ENCODE peak calls at places on chromosome 19, in five cellular contexts. W, L, S, Q and E are unnamed samples.

GRCh38 chr19:44847144-44848035 is 1.3 kb downstream of the NECTIN2 start:
- DNase-seq in S (peak; percentile 65), W (peak; percentile 65), Q (peak; percentile 83), L (peak; percentile 51), E (peak; percentile 92)

GRCh38 chr19:27681972-27682371 is 1531.0 kb downstream of the UQCRFS1 start:
- DNase-seq in S (no peak), W (no peak), L (no peak), Q (no peak), E (no peak)

GRCh38 chr19:6828698-6829633 is 56.5 kb downstream of the VAV1 start:
- DNase-seq in L (no peak), Q (no peak), W (no peak), S (peak; percentile 78), E (no peak)

GRCh38 chr19:15453091-15453498 is 3.3 kb upstream of the WIZ start:
- DNase-seq in W (no peak), Q (peak; percentile 62), L (peak; percentile 75), S (no peak), E (no peak)

GRCh38 chr19:4456566-4456842 is 1.1 kb downstream of the UBXN6 start:
- DNase-seq in W (no peak), Q (no peak), S (no peak), L (peak; percentile 55), E (no peak)

GRCh38 chr19:18333680-18334079 is 6.7 kb upstream of the PGPEP1 start:
- DNase-seq in W (no peak), S (no peak), L (no peak), Q (no peak), E (no peak)

GRCh38 chr19:46608178-46608577 is 7.0 kb downstream of the CALM3 start:
- DNase-seq in S (no peak), L (no peak), Q (peak; percentile 22), W (peak; percentile 3), E (no peak)

GRCh38 chr19:41868120-41868988 is 8.3 kb downstream of the RPS19 start:
- DNase-seq in S (no peak), L (no peak), Q (no peak), W (no peak), E (no peak)

GRCh38 chr19:19167612-19168011 is 2.5 kb downstream of the MEF2B start:
- DNase-seq in S (no peak), L (no peak), W (no peak), Q (no peak), E (no peak)

GRCh38 chr19:879711-880438 is 13.1 kb downstream of the MED16 start:
- DNase-seq in Q (no peak), L (no peak), S (no peak), W (no peak), E (no peak)

GRCh38 chr19:13972368-13973155 is 20.3 kb downstream of the DCAF15 start:
- DNase-seq in Q (no peak), S (no peak), L (no peak), W (no peak), E (no peak)

GRCh38 chr19:41871573-41872383 is 5.3 kb upstream of the CD79A start:
- DNase-seq in L (peak; percentile 19), W (no peak), Q (no peak), S (no peak), E (no peak)

GRCh38 chr19:42208612-42209011 is 8.9 kb downstream of the DEDD2 start:
- DNase-seq in L (no peak), W (no peak), S (no peak), Q (no peak), E (peak; percentile 41)

GRCh38 chr19:9640956-9641355 is 19.9 kb upstream of the ZNF561 start:
- DNase-seq in S (no peak), W (no peak), Q (no peak), L (no peak), E (no peak)

GRCh38 chr19:763869-764268 is 13.0 kb downstream of the MISP start:
- DNase-seq in L (no peak), W (no peak), Q (no peak), S (no peak), E (no peak)

GRCh38 chr19:31598730-31599238 is 249.5 kb upstream of the TSHZ3 start:
- DNase-seq in L (no peak), Q (no peak), W (no peak), S (no peak), E (no peak)

GRCh38 chr19:35777961-35778360 is 2.6 kb downstream of the ARHGAP33 start:
- DNase-seq in Q (no peak), S (no peak), W (no peak), L (no peak), E (no peak)

GRCh38 chr19:35868823-35869326 is 501 bp downstream of the APLP1 start:
- DNase-seq in W (no peak), Q (no peak), L (no peak), S (no peak), E (no peak)

GRCh38 chr19:5186293-5187050 is 154.1 kb downstream of the PTPRS start:
- DNase-seq in W (no peak), L (no peak), Q (no peak), S (no peak), E (no peak)

GRCh38 chr19:55493052-55493649 is 4.9 kb downstream of the SSC5D start:
- DNase-seq in Q (peak; percentile 82), W (no peak), L (no peak), S (no peak), E (no peak)

GRCh38 chr19:40305403-40305802 is 20.3 kb upstream of the AKT2 start:
- DNase-seq in S (peak; percentile 99), W (no peak), L (peak; percentile 83), Q (peak; percentile 76), E (peak; percentile 70)

GRCh38 chr19:18418725-18419194 is 438 bp upstream of the SSBP4 start:
- DNase-seq in Q (no peak), S (no peak), L (no peak), W (no peak), E (no peak)

GRCh38 chr19:30183807-30184490 is 188.2 kb upstream of the ZNF536 start:
- DNase-seq in L (no peak), W (no peak), Q (no peak), S (no peak), E (no peak)

GRCh38 chr19:18274303-18274775 is at the start of gene IQCN:
- DNase-seq in Q (peak; percentile 71), W (no peak), S (peak; percentile 53), L (no peak), E (peak; percentile 50)

GRCh38 chr19:42303101-42303464 is 659 bp upstream of the PAFAH1B3 start:
- DNase-seq in Q (no peak), W (no peak), S (no peak), L (peak; percentile 25), E (no peak)

GRCh38 chr19:4768934-4769777 is 22.4 kb upstream of the FEM1A start:
- DNase-seq in W (peak; percentile 36), L (peak; percentile 90), Q (peak; percentile 90), S (peak; percentile 63), E (peak; percentile 82)

GRCh38 chr19:33394006-33394722 is 20.7 kb downstream of the CEBPG start:
- DNase-seq in Q (no peak), S (no peak), W (peak; percentile 57), L (no peak), E (no peak)

GRCh38 chr19:55581828-55582223 is 1.2 kb upstream of the ZNF579 start:
- DNase-seq in L (no peak), S (peak; percentile 67), Q (no peak), W (no peak), E (no peak)

GRCh38 chr19:12295191-12295590 is 508 bp upstream of the ZNF44 start:
- DNase-seq in W (no peak), L (no peak), Q (no peak), S (no peak), E (no peak)
- H3K27ac ChIP-seq in W (peak overlapping the region; percentile 96), L (peak overlapping the region; percentile 54), Q (peak overlapping the region; percentile 91), S (no peak overlapping the region), E (peak overlapping the region; percentile 98)

GRCh38 chr19:49667473-49667872 is 1.7 kb downstream of the BCL2L12 start:
- DNase-seq in Q (no peak), S (no peak), L (no peak), W (no peak), E (no peak)

GRCh38 chr19:49676136-49676689 is 858 bp upstream of the PRMT1 start:
- DNase-seq in Q (no peak), S (peak; percentile 91), L (peak; percentile 83), W (peak; percentile 69), E (peak; percentile 84)

GRCh38 chr19:49669511-49669910 is 3.8 kb downstream of the BCL2L12 start:
- DNase-seq in L (no peak), S (no peak), W (no peak), Q (no peak), E (no peak)

GRCh38 chr19:49676690-49677231 is 310 bp upstream of the PRMT1 start:
- DNase-seq in L (peak; percentile 93), W (peak; percentile 100), Q (peak; percentile 100), S (peak; percentile 100), E (peak; percentile 100)

GRCh38 chr19:49672131-49672919 is 4.7 kb upstream of the PRMT1 start:
- DNase-seq in S (peak; percentile 97), W (peak; percentile 40), Q (peak; percentile 77), L (peak; percentile 92), E (peak; percentile 81)
- TF ChIP-seq EP300 in S (no peak), W (no peak), Q (no peak), L (no peak), E (no peak)

GRCh38 chr19:2798158-2798685 is 12.9 kb downstream of the THOP1 start:
- DNase-seq in L (no peak), S (no peak), Q (no peak), W (no peak), E (no peak)
- H3K9me3 ChIP-seq in L (no peaks in the 10 kb centered on the region), S (no peaks in the 10 kb centered on the region), Q (no peaks in the 10 kb centered on the region), W (no peaks in the 10 kb centered on the region), E (no peaks in the 10 kb centered on the region)

DNA sequence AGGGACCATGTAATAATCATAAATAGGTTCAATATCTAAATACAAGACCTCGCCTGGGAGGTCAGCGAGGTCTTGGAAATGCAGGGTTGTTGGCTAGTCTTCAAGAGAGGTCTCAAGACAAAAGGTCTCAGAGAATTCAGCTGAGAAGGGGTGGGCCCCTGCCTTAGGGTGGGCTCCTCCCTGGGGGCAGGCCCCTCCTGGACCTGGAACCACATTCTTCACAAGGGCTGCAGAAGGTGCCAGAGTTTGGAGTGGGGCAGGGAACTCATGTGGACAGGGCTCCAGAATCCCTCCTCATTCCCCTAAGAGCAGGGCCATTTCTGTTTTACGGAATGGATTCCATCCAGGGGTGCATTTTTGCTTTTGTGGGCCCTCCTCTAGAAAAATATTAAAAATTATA is 10.2 kb downstream of the CEACAM18 start:
- DNase-seq in L (no peak), W (no peak), Q (no peak), S (no peak), E (no peak)
- H3K27ac ChIP-seq in L (no peak overlapping the region), W (no peak overlapping the region), Q (no peak overlapping the region), S (no peak overlapping the region), E (no peak overlapping the region)

DNA sequence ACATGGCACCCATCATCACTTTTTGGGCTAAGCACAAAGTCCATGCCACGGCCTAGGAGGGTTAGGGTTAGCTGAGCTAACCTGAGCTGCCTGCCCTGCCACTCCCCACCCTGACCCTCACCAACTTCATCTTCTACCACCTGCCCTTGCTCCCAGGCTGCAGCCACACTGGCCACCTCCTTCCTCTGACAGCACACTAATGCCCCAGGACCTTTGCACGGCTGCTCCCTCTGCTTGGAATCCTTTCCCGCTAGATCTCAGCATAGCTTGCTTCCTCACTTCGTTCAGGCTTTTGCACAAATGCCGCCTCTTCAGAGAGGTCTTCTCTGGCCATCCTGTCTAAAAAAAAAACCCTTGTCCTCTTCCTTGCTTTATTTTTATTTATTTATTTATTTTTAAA is 13.2 kb downstream of the SHANK1 start:
- DNase-seq in Q (no peak), W (no peak), S (no peak), L (no peak), E (no peak)
- TF ChIP-seq EP300 in Q (no peak), W (no peak), S (no peak), L (no peak), E (no peak)